ENCODE peak calls at places on chromosomes 11 and 22, in seven cellular contexts. J is ELF-1, X is glomerular endothelial cell, E is iPS-NIHi11, L is heart left ventricle, V is mucosa of gallbladder, T is endothelial cell. I is an unnamed sample.

GRCh38 chr11:66685276-66686099 is 7.8 kb upstream of the RBM4B start:
- DNase-seq in J (peak; percentile 77), X (no peak), E (peak; percentile 5), L (no peak), V (no peak), T (no peak), I (no peak)

GRCh38 chr11:106160494-106160893 is 83.0 kb downstream of the AASDHPPT start:
- DNase-seq in J (no peak), X (no peak), E (no peak), L (no peak), V (no peak), T (no peak), I (no peak)

GRCh38 chr11:45834298-45834756 is 12.9 kb upstream of the CRY2 start:
- DNase-seq in J (no peak), X (no peak), E (no peak), L (no peak), V (no peak), T (no peak), I (no peak)

GRCh38 chr11:62909107-62909894 is 11.9 kb downstream of the CHRM1 start:
- DNase-seq in J (peak; percentile 99), X (no peak), E (peak; percentile 93), L (peak; percentile 81), V (peak; percentile 78), T (peak; percentile 84), I (peak; percentile 61)

GRCh38 chr22:49632199-49633009 is 195.3 kb downstream of the BRD1 start:
- DNase-seq in J (peak; percentile 90), X (peak; percentile 10), E (peak; percentile 99), L (peak; percentile 56), V (peak; percentile 49), T (peak; percentile 83), I (peak; percentile 55)

GRCh38 chr11:66473167-66473566 is 6.5 kb downstream of the PELI3 start:
- DNase-seq in J (no peak), X (no peak), E (no peak), L (no peak), V (no peak), T (no peak), I (no peak)

GRCh38 chr22:50301581-50301991 is 5.9 kb downstream of the PLXNB2 start:
- DNase-seq in J (no peak), X (no peak), E (no peak), L (no peak), V (no peak), T (no peak), I (no peak)

GRCh38 chr11:73189315-73189714 is 28.8 kb upstream of the P2RY2 start:
- DNase-seq in J (no peak), X (no peak), E (no peak), L (peak; percentile 43), V (no peak), T (no peak), I (no peak)

GRCh38 chr11:74570266-74571061 is 21.9 kb upstream of the POLD3 start:
- DNase-seq in J (peak; percentile 51), X (peak; percentile 33), E (peak; percentile 76), L (peak; percentile 13), V (peak; percentile 64), T (peak; percentile 52), I (peak; percentile 17)

GRCh38 chr11:72764503-72764902 is 12.3 kb upstream of the ARAP1 start:
- DNase-seq in J (peak; percentile 79), X (no peak), E (peak; percentile 86), L (no peak), V (no peak), T (no peak), I (peak; percentile 88)

I was measured in DMS153.